ENCODE peak calls at places on chromosomes 7 and 10, in four cellular contexts. X is sigmoid colon, I is ovary, E is heart left ventricle. A is an unnamed sample.

GRCh38 chr7:17679427-17679826 is 260.9 kb downstream of the SNX13 start:
- DNase-seq in X (peak), I (no peak), E (no peak), A (no peak)

GRCh38 chr10:79285315-79286185 is 61.7 kb upstream of the PPIF start:
- DNase-seq in X (no peak), I (no peak), E (no peak), A (no peak)

GRCh38 chr10:80694930-80695329 is 157.2 kb downstream of the SH2D4B start:
- DNase-seq in X (no peak), I (no peak), E (no peak), A (no peak)

GRCh38 chr7:133650067-133650466 is 397.2 kb downstream of the EXOC4 start:
- DNase-seq in X (no peak), I (no peak), E (no peak), A (no peak)

GRCh38 chr7:135232720-135233119 is 918 bp upstream of the STRA8 start:
- DNase-seq in X (no peak), I (no peak), E (no peak), A (no peak)

GRCh38 chr10:112367516-112367915 is 6.4 kb upstream of the ACSL5 start:
- DNase-seq in X (no peak), I (no peak), E (no peak), A (no peak)

GRCh38 chr10:25707976-25708671 is 225.9 kb upstream of the MYO3A start:
- DNase-seq in X (no peak), I (no peak), E (no peak), A (no peak)

GRCh38 chr7:16084370-16084769 is 337.0 kb downstream of the CRPPA start:
- DNase-seq in X (no peak), I (no peak), E (no peak), A (no peak)

GRCh38 chr10:976316-976715 is 11.9 kb upstream of the GTPBP4 start:
- DNase-seq in X (no peak), I (no peak), E (no peak), A (no peak)

GRCh38 chr10:44786451-44786850 is 124.7 kb upstream of the TMEM72 start:
- DNase-seq in X (no peak), I (peak), E (no peak), A (no peak)

GRCh38 chr10:125536236-125536635 is 146.7 kb downstream of the TEX36 start:
- DNase-seq in X (no peak), I (no peak), E (no peak), A (no peak)

GRCh38 chr10:7444576-7445226 is 33.9 kb upstream of the SFMBT2 start:
- DNase-seq in X (no peak), I (no peak), E (no peak), A (peak)

GRCh38 chr7:90720970-90721768 is 125.0 kb downstream of the CDK14 start:
- DNase-seq in X (peak), I (peak), E (no peak), A (no peak)

GRCh38 chr7:114856625-114857024 is 65.3 kb upstream of the MDFIC start:
- DNase-seq in X (no peak), I (no peak), E (no peak), A (no peak)

GRCh38 chr10:103895458-103896186 is 22.4 kb downstream of the STN1 start:
- DNase-seq in X (no peak), I (no peak), E (no peak), A (no peak)

GRCh38 chr10:61733358-61733940 is 70.7 kb downstream of the CABCOCO1 start:
- DNase-seq in X (no peak), I (peak), E (no peak), A (no peak)

GRCh38 chr10:103845983-103846382 is 9.4 kb downstream of the SH3PXD2A start:
- DNase-seq in X (peak), I (no peak), E (no peak), A (peak)

DNA sequence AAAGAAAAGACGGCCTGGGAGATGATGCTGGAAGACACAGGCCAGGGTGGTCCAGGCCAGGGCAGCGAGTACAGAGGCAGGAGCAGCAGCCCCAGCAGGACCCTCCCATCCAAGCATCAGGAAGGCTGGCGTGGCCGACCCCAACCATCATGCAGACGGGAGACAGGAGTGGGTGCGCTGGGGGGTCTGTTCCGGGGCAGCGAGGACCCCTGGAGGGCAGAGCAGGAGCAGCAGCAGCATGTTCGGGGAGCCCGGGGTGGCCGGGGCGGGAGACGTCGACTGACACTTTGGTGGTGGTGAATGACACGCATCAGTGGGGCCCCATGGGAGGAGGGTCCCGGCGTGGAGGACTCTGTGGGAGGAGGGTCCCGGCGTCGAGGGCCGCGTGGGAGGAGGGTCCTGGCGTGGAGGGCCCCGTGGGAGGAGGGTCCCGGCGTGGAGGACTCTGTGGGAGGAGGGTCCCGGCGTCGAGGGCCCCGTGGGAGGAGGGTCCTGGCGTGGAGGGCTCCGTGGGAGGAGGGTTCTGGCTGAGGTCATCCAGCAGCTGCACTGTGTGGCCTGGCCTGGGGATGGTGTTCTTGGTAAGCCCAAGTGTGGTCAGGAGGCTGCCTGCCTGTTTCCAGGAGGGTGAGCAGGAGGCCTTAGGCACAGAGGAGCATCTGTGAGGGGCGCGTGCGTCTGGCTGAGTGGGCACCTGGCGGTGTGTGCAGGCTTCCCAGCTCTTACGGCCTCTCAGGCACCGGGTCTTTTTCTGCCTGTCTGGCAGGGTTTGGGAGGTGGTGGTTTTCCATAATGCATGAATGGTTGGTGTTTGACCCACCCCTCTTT is 38.9 kb downstream of the FAM20C start:
- DNase-seq in X (peak), I (no peak), E (no peak), A (no peak)
- TF ChIP-seq CTCF in X (peak), I (no peak), E (peak), A (no peak)

GRCh38 chr10:70603439-70603778 is 868 bp upstream of the PRF1 start:
- DNase-seq in X (no peak), I (no peak), E (no peak), A (peak)

GRCh38 chr10:70599791-70600190 is 2.8 kb downstream of the PRF1 start:
- DNase-seq in X (no peak), I (no peak), E (no peak), A (peak)

GRCh38 chr10:70600512-70601395 is 1.8 kb downstream of the PRF1 start:
- DNase-seq in X (no peak), I (no peak), E (no peak), A (peak)

GRCh38 chr10:70602665-70603438 is at the start of gene PRF1:
- DNase-seq in X (no peak), I (no peak), E (peak), A (peak)

DNA sequence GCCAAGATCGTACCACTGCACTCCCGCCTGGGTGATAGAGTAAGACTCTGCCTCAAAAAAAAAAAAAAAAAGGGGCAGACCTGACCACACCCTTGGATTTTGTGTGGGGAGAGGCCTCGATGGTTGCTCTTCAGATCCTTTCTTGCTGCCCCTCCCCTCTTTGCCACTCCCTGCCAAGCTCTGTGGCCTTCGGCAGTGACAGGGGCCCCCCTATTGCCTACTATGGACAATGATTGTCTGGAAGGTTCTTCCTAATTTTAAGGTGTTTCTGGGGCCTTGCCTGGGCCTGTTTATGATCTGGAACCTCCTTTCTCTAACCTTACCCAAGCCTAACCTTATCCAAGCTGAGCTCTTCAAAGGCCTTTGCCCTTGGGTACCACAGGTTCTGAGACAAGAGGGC is 766 bp downstream of the PRF1 start:
- DNase-seq in X (no peak), I (no peak), E (no peak), A (no peak)
- H3K4me3 ChIP-seq in X (no peak), I (no peak), E (peak), A (no peak)

GRCh38 chr7:92777993-92778392 is 58.4 kb downstream of the CDK6 start:
- DNase-seq in X (no peak), I (no peak), E (no peak), A (no peak)

GRCh38 chr7:92768501-92769360 is 67.6 kb downstream of the CDK6 start:
- DNase-seq in X (no peak), I (no peak), E (no peak), A (no peak)

GRCh38 chr7:92769844-92770243 is 66.5 kb downstream of the CDK6 start:
- DNase-seq in X (no peak), I (no peak), E (no peak), A (no peak)

GRCh38 chr7:92769361-92769633 is 67.1 kb downstream of the CDK6 start:
- DNase-seq in X (no peak), I (no peak), E (no peak), A (no peak)

DNA sequence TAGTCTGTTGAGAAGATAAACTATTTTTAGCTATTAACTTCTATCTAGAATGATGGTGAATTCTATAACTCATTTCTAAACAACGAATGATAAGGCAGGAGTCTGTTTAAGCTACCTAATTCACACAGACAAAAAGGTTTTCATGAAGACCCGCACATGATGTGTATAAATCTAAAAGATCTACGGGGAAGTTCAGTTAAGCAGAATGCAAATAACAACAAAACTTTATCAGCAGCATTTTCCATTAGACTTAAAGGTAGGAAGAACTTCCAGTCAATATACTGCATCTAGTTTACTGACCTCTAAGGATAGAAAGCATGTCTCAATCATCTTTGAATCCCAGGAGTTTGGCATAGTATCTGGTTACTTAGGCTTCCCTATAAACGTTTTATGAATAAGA is 62.6 kb downstream of the CDK6 start:
- DNase-seq in X (no peak), I (no peak), E (no peak), A (no peak)
- TF ChIP-seq POLR2A in X (no peak), I (no peak), E (no peak), A (no peak)

GRCh38 chr7:36366649-36367560 is 22.8 kb upstream of the ANLN start:
- DNase-seq in X (peak), I (peak), E (peak), A (peak)
- TF ChIP-seq CTCF in X (peak), I (peak), E (peak), A (peak)

GRCh38 chr7:33044986-33045385 is 17.6 kb downstream of the NT5C3A start:
- DNase-seq in X (no peak), I (no peak), E (no peak), A (no peak)

GRCh38 chr7:33050425-33051318 is 11.9 kb downstream of the NT5C3A start:
- DNase-seq in X (no peak), I (no peak), E (no peak), A (no peak)

GRCh38 chr7:33048257-33048656 is 14.3 kb downstream of the NT5C3A start:
- DNase-seq in X (no peak), I (no peak), E (no peak), A (no peak)

GRCh38 chr7:33043875-33044718 is 18.5 kb downstream of the NT5C3A start:
- DNase-seq in X (no peak), I (no peak), E (no peak), A (no peak)

GRCh38 chr7:33048704-33049103 is 13.9 kb downstream of the NT5C3A start:
- DNase-seq in X (no peak), I (no peak), E (no peak), A (no peak)
- H3K4me3 ChIP-seq in X (no peak), I (no peak), E (no peak), A (no peak)

GRCh38 chr7:130942211-130942964 is 208.4 kb upstream of the KLF14 start:
- DNase-seq in X (no peak), I (peak), E (no peak), A (no peak)
- TF ChIP-seq POLR2A in X (no peak), I (peak), E (no peak), A (peak)

GRCh38 chr7:151076863-151077704 is 3.5 kb downstream of the FASTK start:
- DNase-seq in X (no peak), I (peak), E (peak), A (peak)
- TF ChIP-seq CTCF in X (no peak), I (no peak), E (peak), A (no peak)

A was measured in spleen.